ENCODE peak calls at places on chromosome 21, in five cellular contexts. S is A549, X is thyroid gland, G is stomach, U is IMR-90. J is an unnamed sample.

GRCh38 chr21:16571594-16571993 is 841.8 kb downstream of the USP25 start:
- DNase-seq in G (no peak), U (no peak), S (no peak), X (no peak), J (no peak)

GRCh38 chr21:38319781-38320180 is 63.0 kb downstream of the KCNJ15 start:
- DNase-seq in G (no peak), U (peak; percentile 74), X (no peak), S (no peak), J (no peak)

GRCh38 chr21:32424674-32425073 is 12.2 kb downstream of the EVA1C start:
- DNase-seq in S (no peak), X (no peak), U (no peak), G (no peak), J (no peak)

GRCh38 chr21:38952890-38953289 is 147.2 kb downstream of the ETS2 start:
- DNase-seq in U (no peak), G (no peak), S (no peak), X (no peak), J (no peak)

GRCh38 chr21:21230672-21231071 is 232.5 kb downstream of the NCAM2 start:
- DNase-seq in X (no peak), S (no peak), G (no peak), U (peak; percentile 24), J (no peak)

GRCh38 chr21:32991299-32991850 is 34.4 kb upstream of the OLIG2 start:
- DNase-seq in S (no peak), G (no peak), X (no peak), U (no peak), J (no peak)

GRCh38 chr21:29433366-29434059 is 134.8 kb downstream of the BACH1 start:
- DNase-seq in S (no peak), U (peak; percentile 71), G (no peak), X (no peak), J (no peak)

GRCh38 chr21:42670884-42671283 is 17.5 kb downstream of the PDE9A start:
- DNase-seq in S (no peak), U (no peak), G (no peak), X (no peak), J (no peak)

GRCh38 chr21:42038826-42039425 is 28.8 kb upstream of the ZBTB21 start:
- DNase-seq in U (peak; percentile 87), G (no peak), S (no peak), X (no peak), J (no peak)

GRCh38 chr21:31444061-31444460 is 100.0 kb upstream of the TIAM1 start:
- DNase-seq in X (no peak), U (peak; percentile 4), S (no peak), G (no peak), J (no peak)

GRCh38 chr21:42395910-42396625 is at the start of gene TMPRSS3:
- DNase-seq in S (no peak), X (peak; percentile 62), G (peak; percentile 46), U (no peak), J (no peak)

GRCh38 chr21:41827951-41828883 is 50.9 kb downstream of the PRDM15 start:
- DNase-seq in U (no peak), G (no peak), X (no peak), S (no peak), J (no peak)

GRCh38 chr21:34639882-34640788 is 25.2 kb upstream of the RCAN1 start:
- DNase-seq in S (no peak), G (no peak), X (no peak), U (peak; percentile 13), J (no peak)

GRCh38 chr21:41678016-41678935 is 88.6 kb downstream of the RIPK4 start:
- DNase-seq in U (peak; percentile 8), G (peak; percentile 87), S (peak; percentile 61), X (peak; percentile 57), J (no peak)

GRCh38 chr21:42384184-42384583 is 11.7 kb downstream of the TMPRSS3 start:
- DNase-seq in G (no peak), U (no peak), S (no peak), X (no peak), J (no peak)

GRCh38 chr21:38917045-38917774 is 111.5 kb downstream of the ETS2 start:
- DNase-seq in S (no peak), U (no peak), X (no peak), G (peak; percentile 58), J (no peak)

GRCh38 chr21:40433575-40433974 is 413.4 kb downstream of the DSCAM start:
- DNase-seq in S (no peak), G (no peak), U (no peak), X (no peak), J (no peak)

GRCh38 chr21:42343101-42343500 is 7.7 kb downstream of the TFF2 start:
- DNase-seq in X (no peak), G (no peak), S (no peak), U (no peak), J (no peak)

GRCh38 chr21:31897311-31897710 is 24.5 kb downstream of the HUNK start:
- DNase-seq in X (no peak), G (no peak), U (peak; percentile 77), S (no peak), J (no peak)

GRCh38 chr21:38506606-38507331 is 8.5 kb upstream of the ERG start:
- DNase-seq in X (no peak), U (no peak), S (no peak), G (no peak), J (no peak)

GRCh38 chr21:28018741-28019669 is 973.7 kb downstream of the LTN1 start:
- DNase-seq in X (no peak), U (peak; percentile 5), G (no peak), S (no peak), J (no peak)

GRCh38 chr21:42414066-42414465 is 10.4 kb downstream of the UBASH3A start:
- DNase-seq in X (no peak), S (no peak), U (no peak), G (no peak), J (no peak)

GRCh38 chr21:31912501-31912900 is 39.7 kb downstream of the HUNK start:
- DNase-seq in G (no peak), U (no peak), S (no peak), X (no peak), J (no peak)

GRCh38 chr21:33033961-33034413 is 8.3 kb downstream of the OLIG2 start:
- DNase-seq in G (no peak), X (no peak), U (no peak), S (no peak), J (no peak)

GRCh38 chr21:38660333-38661295 is 145.1 kb upstream of the ETS2 start:
- DNase-seq in G (no peak), S (no peak), X (peak; percentile 6), U (no peak), J (peak; percentile 19)

GRCh38 chr21:38330671-38331070 is 73.9 kb downstream of the KCNJ15 start:
- DNase-seq in S (no peak), X (no peak), U (no peak), G (no peak), J (no peak)

GRCh38 chr21:40658237-40658636 is 188.7 kb downstream of the DSCAM start:
- DNase-seq in G (no peak), S (no peak), U (no peak), X (no peak), J (no peak)

GRCh38 chr21:42056996-42057689 is 14.0 kb upstream of the UMODL1 start:
- DNase-seq in S (no peak), G (peak; percentile 85), X (no peak), U (peak; percentile 93), J (no peak)

GRCh38 chr21:42397291-42398129 is 1.7 kb upstream of the TMPRSS3 start:
- DNase-seq in G (no peak), X (no peak), U (no peak), S (no peak), J (no peak)

GRCh38 chr21:28752131-28752530 is 240.5 kb downstream of the LTN1 start:
- DNase-seq in X (no peak), G (no peak), S (no peak), U (no peak), J (no peak)

GRCh38 chr21:17781524-17781923 is 37.6 kb downstream of the C21orf91 start:
- DNase-seq in G (no peak), X (no peak), U (no peak), S (no peak), J (no peak)
- H3K27ac ChIP-seq in G (no peak overlapping the region), X (no peak overlapping the region), U (no peak overlapping the region), S (no peak overlapping the region), J (no peak overlapping the region)

GRCh38 chr21:46054447-46054846 is 43.5 kb upstream of the COL6A2 start:
- DNase-seq in X (no peak), S (no peak), G (no peak), U (peak; percentile 42), J (peak; percentile 72)

GRCh38 chr21:46055863-46056281 is 42.0 kb upstream of the COL6A2 start:
- DNase-seq in G (no peak), U (peak; percentile 50), X (no peak), S (no peak), J (peak; percentile 82)

GRCh38 chr21:46057111-46057709 is 40.7 kb upstream of the COL6A2 start:
- DNase-seq in X (no peak), S (no peak), U (no peak), G (no peak), J (no peak)

GRCh38 chr21:46057710-46058241 is 40.1 kb upstream of the COL6A2 start:
- DNase-seq in X (no peak), G (peak; percentile 20), U (no peak), S (no peak), J (peak; percentile 55)

GRCh38 chr21:46056450-46056903 is 41.4 kb upstream of the COL6A2 start:
- DNase-seq in U (peak; percentile 94), G (peak; percentile 44), X (no peak), S (no peak), J (peak; percentile 97)
- TF ChIP-seq POLR2A in U (peak; percentile 77), G (no peak), X (no peak), S (no peak), J (peak; percentile 59)

GRCh38 chr21:36966846-36967657 is 583 bp upstream of the HLCS start:
- DNase-seq in X (peak; percentile 44), G (no peak), S (no peak), U (no peak), J (no peak)
- H3K27ac ChIP-seq in X (peak overlapping the region; percentile 89), G (peak overlapping the region; percentile 93), S (peak overlapping the region; percentile 96), U (peak overlapping the region; percentile 57), J (peak overlapping the region; percentile 76)

DNA sequence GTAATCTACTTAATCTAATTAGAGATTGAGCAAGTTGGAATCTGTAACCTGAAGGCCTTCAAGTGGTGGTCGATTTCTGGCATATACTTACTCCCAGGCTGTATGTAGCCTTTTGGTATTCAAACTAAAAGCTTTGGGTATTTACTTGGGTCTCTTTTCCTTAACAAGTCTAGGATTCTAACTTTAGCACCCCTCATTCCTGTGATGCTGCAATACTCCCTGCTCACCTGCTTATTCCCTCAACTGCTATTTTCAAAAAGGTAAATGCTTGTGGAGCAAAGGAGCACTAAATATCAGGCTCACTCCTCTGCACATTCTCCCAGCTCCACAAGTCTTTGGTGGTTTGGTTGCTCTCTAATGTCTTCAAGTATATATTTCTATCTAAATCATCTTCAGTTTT is 68.0 kb upstream of the CYYR1 start:
- DNase-seq in G (no peak), X (no peak), U (no peak), S (no peak), J (no peak)
- TF ChIP-seq POLR2A in G (no peak), X (no peak), U (no peak), S (no peak), J (no peak)